ENCODE peak calls at places on chromosomes 1 and 21, in four cellular contexts. H is brain microvascular endothelial cell, R is pancreas, X is stomach. B is an unnamed sample.

GRCh38 chr1:58201492-58202106 is 344.9 kb downstream of the OMA1 start:
- DNase-seq in H (no peak), R (no peak), X (no peak), B (no peak)

GRCh38 chr1:47871799-47872353 is 125.3 kb downstream of the TRABD2B start:
- DNase-seq in H (peak), R (no peak), X (no peak), B (no peak)

GRCh38 chr1:39625462-39626273 is 13.8 kb downstream of the HEYL start:
- DNase-seq in H (peak), R (no peak), X (peak), B (peak)

GRCh38 chr1:154404511-154404931 is 622 bp upstream of the IL6R start:
- DNase-seq in H (no peak), R (no peak), X (no peak), B (no peak)

GRCh38 chr1:26794391-26794790 is 6.6 kb downstream of the PIGV start:
- DNase-seq in H (no peak), R (no peak), X (no peak), B (no peak)

GRCh38 chr1:221439734-221440436 is 302.0 kb downstream of the DUSP10 start:
- DNase-seq in H (peak), R (peak), X (no peak), B (no peak)

GRCh38 chr1:175278729-175279128 is 86.2 kb upstream of the KIAA0040 start:
- DNase-seq in H (no peak), R (no peak), X (no peak), B (no peak)

GRCh38 chr1:27299385-27300252 is 22.3 kb upstream of the TMEM222 start:
- DNase-seq in H (peak), R (no peak), X (peak), B (peak)

GRCh38 chr1:50750021-50750619 is 209.9 kb downstream of the FAF1 start:
- DNase-seq in H (peak), R (no peak), X (no peak), B (no peak)

GRCh38 chr1:9213956-9214355 is 20.6 kb upstream of the H6PD start:
- DNase-seq in H (no peak), R (no peak), X (no peak), B (no peak)

GRCh38 chr21:37564924-37565529 is 198.5 kb downstream of the DYRK1A start:
- DNase-seq in H (peak), R (no peak), X (no peak), B (no peak)

GRCh38 chr1:189151361-189151760 is 1326.3 kb downstream of the BRINP3 start:
- DNase-seq in H (no peak), R (no peak), X (no peak), B (no peak)

GRCh38 chr1:160993544-160993943 is 27.4 kb downstream of the F11R start:
- DNase-seq in H (peak), R (no peak), X (no peak), B (no peak)

GRCh38 chr1:180494370-180494769 is 8.0 kb downstream of the ACBD6 start:
- DNase-seq in H (no peak), R (no peak), X (no peak), B (no peak)

GRCh38 chr1:76079475-76080227 is 5.1 kb downstream of the ST6GALNAC3 start:
- DNase-seq in H (no peak), R (no peak), X (no peak), B (no peak)

GRCh38 chr1:154962238-154962678 is 676 bp upstream of the PYGO2 start:
- DNase-seq in H (no peak), R (no peak), X (no peak), B (no peak)

GRCh38 chr1:100862591-100862990 is 32.1 kb downstream of the EXTL2 start:
- DNase-seq in H (peak), R (no peak), X (no peak), B (no peak)

GRCh38 chr1:203306970-203307541 is 1.7 kb downstream of the BTG2 start:
- DNase-seq in H (no peak), R (peak), X (peak), B (no peak)

GRCh38 chr1:39021431-39021830 is 4.7 kb upstream of the NDUFS5 start:
- DNase-seq in H (no peak), R (no peak), X (no peak), B (no peak)

GRCh38 chr1:234729566-234729965 is 119.6 kb upstream of the IRF2BP2 start:
- DNase-seq in H (peak), R (no peak), X (no peak), B (no peak)

GRCh38 chr21:25371831-25372434 is 235.3 kb downstream of the MRPL39 start:
- DNase-seq in H (no peak), R (no peak), X (no peak), B (no peak)

GRCh38 chr1:79945391-79945790 is 938.9 kb upstream of the ADGRL4 start:
- DNase-seq in H (no peak), R (no peak), X (no peak), B (no peak)

GRCh38 chr1:237737448-237737847 is 153.3 kb downstream of the ZP4 start:
- DNase-seq in H (no peak), R (no peak), X (no peak), B (no peak)

GRCh38 chr1:246528933-246529731 is 22.1 kb upstream of the SMYD3 start:
- DNase-seq in H (no peak), R (no peak), X (no peak), B (no peak)

GRCh38 chr1:109388884-109389637 is 8.7 kb downstream of the SORT1 start:
- DNase-seq in H (no peak), R (no peak), X (no peak), B (no peak)
- H3K27ac ChIP-seq in H (no peak), R (no peak), X (peak), B (peak)

GRCh38 chr1:224262373-224263054 is 67.5 kb downstream of the NVL start:
- DNase-seq in H (peak), R (no peak), X (no peak), B (no peak)
- H3K27ac ChIP-seq in H (no peak), R (no peak), X (no peak), B (no peak)

GRCh38 chr1:108556079-108556478 is 3.8 kb upstream of the EEIG2 start:
- DNase-seq in H (no peak), R (no peak), X (no peak), B (no peak)

GRCh38 chr1:108559215-108560142 is at the start of gene EEIG2:
- DNase-seq in H (peak), R (peak), X (peak), B (peak)

GRCh38 chr1:108554682-108555081 is 5.2 kb upstream of the EEIG2 start:
- DNase-seq in H (no peak), R (no peak), X (no peak), B (no peak)

GRCh38 chr1:108556501-108556900 is 3.4 kb upstream of the EEIG2 start:
- DNase-seq in H (no peak), R (peak), X (no peak), B (no peak)

DNA sequence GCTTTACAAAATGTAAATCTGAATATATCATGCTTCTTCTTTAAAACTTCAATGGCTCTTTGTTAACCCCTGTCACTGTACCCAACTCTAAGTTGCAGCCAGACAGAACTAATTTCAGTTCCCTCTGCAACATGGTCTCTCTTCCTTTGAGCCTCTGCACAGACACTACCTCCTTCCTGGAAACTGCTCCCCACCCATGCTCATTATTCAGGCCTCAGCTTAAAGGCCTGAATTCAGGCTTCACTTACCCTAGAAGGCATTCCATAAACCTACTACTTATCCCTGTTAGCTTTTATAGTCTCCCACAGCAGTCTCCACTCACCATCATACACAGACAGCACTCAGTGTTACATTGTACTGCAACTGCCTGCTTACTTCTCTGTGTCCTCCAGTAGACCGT is 2.6 kb upstream of the EEIG2 start:
- DNase-seq in H (no peak), R (no peak), X (no peak), B (no peak)
- H3K27ac ChIP-seq in H (no peak), R (no peak), X (no peak), B (no peak)

GRCh38 chr1:201459775-201460174 is 9.2 kb downstream of the PHLDA3 start:
- DNase-seq in H (no peak), R (no peak), X (no peak), B (no peak)
- H3K27ac ChIP-seq in H (no peak), R (no peak), X (no peak), B (no peak)

GRCh38 chr1:78005755-78006154 is 1.0 kb downstream of the DNAJB4 start:
- DNase-seq in H (peak), R (no peak), X (no peak), B (no peak)

GRCh38 chr1:78006491-78006890 is 1.8 kb downstream of the DNAJB4 start:
- DNase-seq in H (no peak), R (no peak), X (no peak), B (no peak)

GRCh38 chr1:78009276-78009675 is 4.5 kb downstream of the DNAJB4 start:
- DNase-seq in H (no peak), R (no peak), X (no peak), B (no peak)

GRCh38 chr1:78009836-78010235 is 5.1 kb downstream of the DNAJB4 start:
- DNase-seq in H (no peak), R (no peak), X (no peak), B (no peak)

DNA sequence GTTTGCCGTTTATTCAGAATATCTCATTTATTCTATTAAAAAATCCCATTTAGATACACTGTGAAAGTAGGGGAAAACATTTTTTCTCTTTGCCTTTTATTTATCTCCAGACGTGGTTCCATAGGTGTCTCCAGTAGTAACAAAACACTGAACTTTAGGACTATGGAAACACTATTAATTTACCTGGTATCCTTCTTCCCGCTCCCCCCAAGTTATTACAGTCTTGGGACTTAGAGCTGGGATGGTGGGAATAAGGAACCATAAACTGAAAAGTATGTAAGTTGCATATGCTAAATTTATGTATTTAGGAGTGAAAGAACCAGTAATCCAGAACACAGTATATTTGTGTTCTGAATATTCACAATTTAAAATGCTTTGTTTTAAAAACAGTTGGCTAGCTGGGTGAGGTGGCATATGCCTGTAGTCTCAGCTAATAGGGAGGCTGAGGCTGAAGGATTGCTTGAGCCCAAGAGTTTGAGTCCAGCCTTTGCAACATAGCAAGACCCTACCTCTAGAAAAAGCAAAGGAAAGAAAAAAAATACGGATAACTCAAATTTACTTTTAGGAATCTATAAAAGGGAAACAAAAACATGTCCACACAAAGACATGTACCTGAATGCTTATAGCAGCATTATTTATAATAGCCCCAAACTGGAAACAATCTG is 3.1 kb downstream of the DNAJB4 start:
- DNase-seq in H (no peak), R (no peak), X (no peak), B (no peak)
- H3K27ac ChIP-seq in H (peak), R (no peak), X (no peak), B (no peak)

GRCh38 chr1:65422241-65423203 is 2.1 kb downstream of the LEPR start:
- DNase-seq in H (peak), R (no peak), X (no peak), B (no peak)

GRCh38 chr1:65423884-65424655 is 3.6 kb downstream of the LEPR start:
- DNase-seq in H (peak), R (no peak), X (no peak), B (no peak)

GRCh38 chr1:65419681-65420589 is 533 bp upstream of the LEPR start:
- DNase-seq in H (peak), R (peak), X (peak), B (peak)

GRCh38 chr1:65420590-65421340 is at the start of the genes LEPR and LEPROT:
- DNase-seq in H (no peak), R (no peak), X (no peak), B (peak)

GRCh38 chr1:65421341-65422174 is 1.1 kb downstream of the LEPR start:
- DNase-seq in H (peak), R (no peak), X (no peak), B (no peak)
- H3K27ac ChIP-seq in H (peak), R (peak), X (peak), B (peak)

GRCh38 chr21:34745557-34746255 is 76.9 kb downstream of the CLIC6 start:
- DNase-seq in H (peak), R (peak), X (peak), B (peak)

GRCh38 chr21:34748862-34749261 is 80.1 kb downstream of the CLIC6 start:
- DNase-seq in H (no peak), R (no peak), X (no peak), B (no peak)

GRCh38 chr21:34743831-34744230 is 75.0 kb downstream of the CLIC6 start:
- DNase-seq in H (peak), R (peak), X (peak), B (no peak)

GRCh38 chr21:34743285-34743684 is 74.5 kb downstream of the CLIC6 start:
- DNase-seq in H (no peak), R (no peak), X (no peak), B (no peak)

GRCh38 chr21:34744801-34745200 is 76.0 kb downstream of the CLIC6 start:
- DNase-seq in H (no peak), R (peak), X (no peak), B (no peak)
- H3K27ac ChIP-seq in H (no peak), R (no peak), X (no peak), B (no peak)

GRCh38 chr21:44938976-44939531 is 775 bp upstream of the SLX9 start:
- DNase-seq in H (no peak), R (no peak), X (peak), B (no peak)
- H3K27ac ChIP-seq in H (no peak), R (no peak), X (no peak), B (no peak)

B was measured in caudate nucleus.